ENCODE peak calls at places on chromosomes 2 and 18, in six cellular contexts. J is HepG2, K is K562, E is A549, Y is endothelial cell of umbilical vein, Z is GM12878. T is an unnamed sample.
A peak's percentile ranks its signal among the peaks of the same experiment; 100 is the strongest.

GRCh38 chr2:159497256-159497655 is 119.1 kb downstream of the BAZ2B start:
- DNase-seq in J (peak; percentile 41), K (peak; percentile 75), E (peak; percentile 57), Y (peak; percentile 93), Z (no peak), T (peak; percentile 85)

GRCh38 chr2:134982603-134983002 is 64.0 kb downstream of the CCNT2 start:
- DNase-seq in J (no peak), K (no peak), E (no peak), Y (no peak), Z (no peak), T (peak; percentile 46)

GRCh38 chr18:26863122-26863879 is 2.2 kb downstream of the AQP4 start:
- DNase-seq in J (no peak), K (no peak), E (peak; percentile 15), Y (no peak), Z (no peak), T (no peak)

GRCh38 chr2:20524412-20525040 is 77.7 kb downstream of the RHOB start:
- DNase-seq in J (no peak), K (peak; percentile 67), E (no peak), Y (no peak), Z (no peak), T (peak; percentile 98)

GRCh38 chr18:54671291-54671881 is 80.3 kb downstream of the DYNAP start:
- DNase-seq in J (peak; percentile 19), K (peak; percentile 16), E (peak; percentile 10), Y (peak; percentile 46), Z (no peak), T (peak; percentile 50)

GRCh38 chr2:237533668-237534138 is 32.7 kb upstream of the PRLH start:
- DNase-seq in J (no peak), K (no peak), E (no peak), Y (no peak), Z (no peak), T (peak; percentile 90)

GRCh38 chr2:236773206-236773605 is 203.6 kb downstream of the ACKR3 start:
- DNase-seq in J (no peak), K (no peak), E (no peak), Y (no peak), Z (no peak), T (no peak)

GRCh38 chr18:41655074-41655473 is 300.0 kb upstream of the PIK3C3 start:
- DNase-seq in J (no peak), K (no peak), E (no peak), Y (no peak), Z (no peak), T (peak; percentile 9)

GRCh38 chr2:127047054-127047453 is 59.9 kb downstream of the BIN1 start:
- DNase-seq in J (no peak), K (no peak), E (no peak), Y (no peak), Z (no peak), T (no peak)

GRCh38 chr18:33944493-33944892 is 280.2 kb downstream of the NOL4 start:
- DNase-seq in J (no peak), K (no peak), E (no peak), Y (no peak), Z (no peak), T (no peak)

GRCh38 chr2:70607121-70607551 is 53.5 kb upstream of the TGFA start:
- DNase-seq in J (no peak), K (no peak), E (no peak), Y (no peak), Z (no peak), T (no peak)

GRCh38 chr2:191165190-191165643 is 14.4 kb upstream of the STAT4 start:
- DNase-seq in J (peak; percentile 23), K (peak; percentile 20), E (peak; percentile 42), Y (peak; percentile 68), Z (no peak), T (peak; percentile 66)

GRCh38 chr2:209121691-209122090 is 302.2 kb upstream of the MAP2 start:
- DNase-seq in J (no peak), K (no peak), E (no peak), Y (no peak), Z (peak; percentile 8), T (no peak)

GRCh38 chr2:37713258-37713700 is 41.8 kb upstream of the CDC42EP3 start:
- DNase-seq in J (no peak), K (peak; percentile 13), E (no peak), Y (no peak), Z (peak; percentile 13), T (peak; percentile 80)

GRCh38 chr2:105455488-105455991 is 56.7 kb upstream of the FHL2 start:
- DNase-seq in J (peak; percentile 70), K (peak; percentile 32), E (peak; percentile 77), Y (peak; percentile 68), Z (no peak), T (peak; percentile 25)

GRCh38 chr2:114729025-114729424 is 286.6 kb downstream of the DPP10 start:
- DNase-seq in J (peak; percentile 12), K (no peak), E (no peak), Y (no peak), Z (no peak), T (peak; percentile 16)

DNA sequence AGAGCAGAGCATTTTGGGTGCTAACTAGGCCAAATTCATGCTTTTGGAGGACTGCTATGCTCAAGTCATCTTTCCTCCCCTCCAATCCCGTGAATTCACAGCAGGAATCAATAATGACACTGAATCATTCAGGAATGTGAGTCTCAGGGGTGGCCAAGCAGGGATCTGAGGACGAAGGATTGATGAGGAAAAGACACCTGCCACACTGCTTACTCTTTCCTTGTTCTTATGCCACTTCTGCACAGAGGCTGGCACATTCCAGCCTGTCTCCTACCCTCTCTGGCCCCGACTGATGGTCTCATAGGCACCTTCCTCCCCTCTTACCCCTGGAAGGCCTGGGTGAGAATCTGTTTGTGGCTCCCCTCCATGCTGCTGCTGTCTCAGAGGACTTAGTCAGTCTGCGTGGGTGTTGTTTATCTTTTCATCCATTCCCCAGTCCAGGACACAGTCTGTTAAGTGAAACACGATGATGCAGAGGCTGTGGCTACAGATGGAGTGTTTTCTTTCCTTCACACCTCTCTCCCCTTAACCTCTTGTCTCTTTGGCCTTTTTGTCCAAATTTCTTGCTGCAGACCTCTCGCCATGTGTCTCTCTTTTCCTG is 87.1 kb downstream of the RDH14 start:
- DNase-seq in J (no peak), K (peak; percentile 35), E (no peak), Y (no peak), Z (no peak), T (no peak)
- TF ChIP-seq MAX in J (no peak), K (no peak), E (no peak), Y (no peak), Z (no peak), T (no peak)

GRCh38 chr18:59005266-59005665 is 134.4 kb upstream of the SEC11C start:
- DNase-seq in J (no peak), K (no peak), E (peak; percentile 39), Y (peak; percentile 30), Z (no peak), T (no peak)
- TF ChIP-seq MYC in J (no peak), K (no peak), E (no peak), Y (no peak), Z (no peak), T (no peak)

GRCh38 chr18:57737661-57738060 is 65.5 kb downstream of the ATP8B1 start:
- DNase-seq in J (peak; percentile 83), K (no peak), E (peak; percentile 60), Y (no peak), Z (no peak), T (peak; percentile 96)
- TF ChIP-seq MAX in J (peak; percentile 74), K (no peak), E (peak; percentile 86), Y (no peak), Z (no peak), T (peak; percentile 85)

DNA sequence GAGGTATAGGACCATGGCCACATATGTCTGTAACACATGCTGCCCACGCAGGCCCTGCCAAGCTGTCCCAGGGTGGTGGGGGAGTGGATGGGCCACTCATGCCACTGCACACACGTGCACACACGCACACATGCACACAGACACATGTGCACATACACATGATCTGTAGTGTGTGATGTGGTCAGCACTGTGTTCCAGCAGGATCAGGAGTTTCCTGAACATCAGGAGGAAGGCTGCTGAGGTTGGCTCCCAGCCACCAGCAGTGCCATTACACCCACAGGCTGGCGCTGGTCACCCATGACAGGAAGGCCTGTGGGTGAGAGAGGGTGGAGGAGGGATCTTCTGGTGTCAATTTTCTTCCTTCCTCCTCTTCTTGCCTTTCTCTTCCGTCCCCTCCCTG is 44.7 kb downstream of the POMC start:
- DNase-seq in J (no peak), K (no peak), E (no peak), Y (no peak), Z (no peak), T (no peak)
- TF ChIP-seq MYC in J (no peak), K (no peak), E (no peak), Y (no peak), Z (no peak), T (no peak)

DNA sequence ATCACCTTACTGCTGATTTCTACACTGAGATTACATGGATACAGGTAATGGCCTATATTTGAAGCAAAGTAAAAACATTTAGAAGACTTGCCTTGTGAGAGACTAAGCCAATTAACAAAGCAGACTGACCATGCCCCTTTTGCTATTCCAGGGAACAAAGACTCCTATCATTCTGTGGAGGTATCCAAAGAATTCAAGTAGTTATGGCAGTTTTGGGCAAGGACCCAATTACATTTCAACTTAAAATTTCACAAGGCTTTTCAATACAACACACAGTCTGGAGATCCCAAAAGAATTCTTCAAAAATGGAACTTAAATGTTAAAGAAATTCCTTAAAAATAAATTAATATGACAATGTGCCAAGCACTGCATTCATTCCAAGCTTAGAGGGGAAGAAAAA is 109.2 kb upstream of the CHRNA1 start:
- DNase-seq in J (no peak), K (no peak), E (no peak), Y (no peak), Z (no peak), T (no peak)
- TF ChIP-seq MAX in J (no peak), K (no peak), E (no peak), Y (no peak), Z (no peak), T (no peak)

GRCh38 chr18:2881088-2881487 is 34.3 kb downstream of the EMILIN2 start:
- DNase-seq in J (no peak), K (no peak), E (no peak), Y (no peak), Z (no peak), T (peak; percentile 52)
- TF ChIP-seq MYC in J (no peak), K (no peak), E (no peak), Y (no peak), Z (no peak), T (no peak)

GRCh38 chr18:49876536-49876935 is 63.2 kb upstream of the ACAA2 start:
- DNase-seq in J (no peak), K (no peak), E (no peak), Y (no peak), Z (no peak), T (no peak)
- TF ChIP-seq MAX in J (no peak), K (no peak), E (no peak), Y (no peak), Z (no peak), T (no peak)

DNA sequence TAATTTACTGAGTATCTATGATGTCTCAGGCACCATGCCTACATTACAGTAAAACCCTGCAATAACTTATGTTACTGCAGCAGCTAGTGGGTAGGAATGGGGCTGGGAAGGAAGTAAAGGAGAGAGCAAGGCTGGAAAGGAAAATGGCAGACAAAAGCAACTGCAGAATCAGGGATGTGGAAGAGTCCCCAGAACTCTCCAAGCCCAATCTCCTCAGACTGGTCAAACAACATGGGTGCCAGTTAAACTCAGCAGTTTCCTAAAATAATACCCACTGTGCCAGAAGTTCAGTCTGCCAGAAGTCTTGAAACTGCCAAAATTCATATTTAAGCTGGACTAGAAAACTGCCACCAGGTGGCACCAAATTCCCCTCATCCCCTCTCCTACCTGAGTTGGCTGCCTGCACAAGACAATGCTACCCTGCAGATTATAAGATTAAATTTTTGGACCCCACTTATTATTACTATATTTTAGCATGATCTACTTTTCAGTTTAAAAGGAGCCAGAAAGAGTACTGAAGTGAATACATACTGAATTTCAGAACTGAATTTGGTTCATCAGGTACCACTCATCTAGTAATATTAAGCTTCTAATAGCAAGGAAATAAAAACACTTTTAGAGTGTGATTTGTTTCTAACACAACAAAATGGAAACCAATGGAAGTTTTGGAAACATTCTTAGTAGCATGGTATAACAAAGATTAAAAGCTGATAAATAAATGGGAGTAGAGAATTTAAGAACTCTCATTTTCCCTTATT is 86.8 kb upstream of the DNER start:
- DNase-seq in J (peak; percentile 52), K (peak; percentile 35), E (peak; percentile 49), Y (peak; percentile 79), Z (peak; percentile 23), T (peak; percentile 77)
- TF ChIP-seq MYC in J (no peak), K (no peak), E (no peak), Y (no peak), Z (no peak), T (no peak)

T was measured in NB4.